ENCODE peak calls at places on chromosomes 1 and 21, in four cellular contexts. One of them, this sample, is unnamed.

GRCh38 chr1:13781907-13782633 is 82.1 kb downstream of the PRDM2 start:
- DNase-seq in H1: no peak
- DNase-seq in IMR-90: peak
- DNase-seq in H9: no peak
- DNase-seq in this sample: no peak

GRCh38 chr1:84782311-84782771 is 92.1 kb upstream of the SSX2IP start:
- DNase-seq in IMR-90: peak
- DNase-seq in H9: peak
- DNase-seq in H1: peak
- DNase-seq in this sample: peak

GRCh38 chr1:116740296-116740695 is 13.9 kb upstream of the CD2 start:
- DNase-seq in H9: no peak
- DNase-seq in H1: no peak
- DNase-seq in IMR-90: no peak
- DNase-seq in this sample: no peak

GRCh38 chr1:205279986-205280385 is 41.6 kb downstream of the NUAK2 start:
- DNase-seq in IMR-90: no peak
- DNase-seq in H1: no peak
- DNase-seq in H9: no peak
- DNase-seq in this sample: no peak

GRCh38 chr1:55064861-55065263 is 25.5 kb downstream of the PCSK9 start:
- DNase-seq in IMR-90: peak
- DNase-seq in H9: peak
- DNase-seq in H1: no peak
- DNase-seq in this sample: no peak

GRCh38 chr1:244322791-244323521 is 128.8 kb downstream of the ADSS2 start:
- DNase-seq in H1: no peak
- DNase-seq in H9: peak
- DNase-seq in IMR-90: peak
- DNase-seq in this sample: peak

GRCh38 chr1:26959722-26960624 is at the start of gene KDF1:
- DNase-seq in H9: peak
- DNase-seq in IMR-90: no peak
- DNase-seq in H1: peak
- DNase-seq in this sample: peak

GRCh38 chr1:23809751-23810171 is 9.2 kb upstream of the GALE start:
- DNase-seq in IMR-90: peak
- DNase-seq in H9: peak
- DNase-seq in H1: no peak
- DNase-seq in this sample: peak

GRCh38 chr1:61079276-61079897 is 3.0 kb upstream of the NFIA start:
- DNase-seq in IMR-90: no peak
- DNase-seq in H9: no peak
- DNase-seq in H1: no peak
- DNase-seq in this sample: no peak

GRCh38 chr1:44604167-44604955 is 69.9 kb downstream of the TMEM53 start:
- DNase-seq in H9: no peak
- DNase-seq in H1: no peak
- DNase-seq in IMR-90: no peak
- DNase-seq in this sample: no peak

GRCh38 chr21:45041351-45041805 is 33.0 kb upstream of the ADARB1 start:
- DNase-seq in H9: no peak
- DNase-seq in H1: no peak
- DNase-seq in IMR-90: peak
- DNase-seq in this sample: no peak

GRCh38 chr1:84688461-84689061 is 1.7 kb downstream of the SSX2IP start:
- DNase-seq in H1: no peak
- DNase-seq in H9: no peak
- DNase-seq in IMR-90: no peak
- DNase-seq in this sample: no peak

GRCh38 chr1:39576016-39576657 is 453 bp downstream of the PABPC4 start:
- DNase-seq in IMR-90: no peak
- DNase-seq in H1: no peak
- DNase-seq in H9: no peak
- DNase-seq in this sample: no peak

GRCh38 chr1:18091660-18092446 is 15.7 kb upstream of the IGSF21 start:
- DNase-seq in H9: no peak
- DNase-seq in H1: no peak
- DNase-seq in IMR-90: peak
- DNase-seq in this sample: peak

GRCh38 chr21:42081138-42081537 is 10.0 kb downstream of the UMODL1 start:
- DNase-seq in H1: no peak
- DNase-seq in H9: no peak
- DNase-seq in IMR-90: no peak
- DNase-seq in this sample: no peak

GRCh38 chr1:87129606-87130005 is 199.1 kb upstream of the LMO4 start:
- DNase-seq in IMR-90: no peak
- DNase-seq in H1: no peak
- DNase-seq in H9: no peak
- DNase-seq in this sample: no peak

GRCh38 chr1:241990040-241990439 is 8.9 kb downstream of the MAP1LC3C start:
- DNase-seq in H1: no peak
- DNase-seq in IMR-90: peak
- DNase-seq in H9: peak
- DNase-seq in this sample: peak

GRCh38 chr1:235919797-235920475 is 53.2 kb upstream of the LYST start:
- DNase-seq in H1: peak
- DNase-seq in H9: peak
- DNase-seq in IMR-90: peak
- DNase-seq in this sample: peak

GRCh38 chr1:150017206-150017750 is 6.8 kb upstream of the OTUD7B start:
- DNase-seq in IMR-90: no peak
- DNase-seq in H9: peak
- DNase-seq in H1: peak
- DNase-seq in this sample: peak

GRCh38 chr21:34345091-34345871 is 18.5 kb upstream of the KCNE2 start:
- DNase-seq in IMR-90: peak
- DNase-seq in H1: no peak
- DNase-seq in H9: no peak
- DNase-seq in this sample: no peak

GRCh38 chr1:21220815-21221214 is 44.1 kb upstream of the EIF4G3 start:
- DNase-seq in H1: no peak
- DNase-seq in H9: no peak
- DNase-seq in IMR-90: peak
- DNase-seq in this sample: no peak

GRCh38 chr1:159864262-159864661 is 1.8 kb upstream of the VSIG8 start:
- DNase-seq in IMR-90: no peak
- DNase-seq in H1: no peak
- DNase-seq in H9: no peak
- DNase-seq in this sample: no peak

GRCh38 chr1:14869197-14869596 is 270.7 kb downstream of the KAZN start:
- DNase-seq in H1: no peak
- DNase-seq in H9: no peak
- DNase-seq in IMR-90: peak
- DNase-seq in this sample: no peak

GRCh38 chr1:229753764-229754553 is 127.9 kb downstream of the URB2 start:
- DNase-seq in H1: no peak
- DNase-seq in H9: no peak
- DNase-seq in IMR-90: no peak
- DNase-seq in this sample: no peak

GRCh38 chr21:36499578-36500471 is 19.9 kb upstream of the CLDN14 start:
- DNase-seq in IMR-90: no peak
- DNase-seq in H1: no peak
- DNase-seq in H9: no peak
- DNase-seq in this sample: no peak

GRCh38 chr1:104906141-104906540 is 1156.4 kb downstream of the AMY1C start:
- DNase-seq in H1: no peak
- DNase-seq in IMR-90: no peak
- DNase-seq in H9: no peak
- DNase-seq in this sample: no peak

GRCh38 chr1:179554394-179554793 is 21.4 kb downstream of the NPHS2 start:
- DNase-seq in IMR-90: no peak
- DNase-seq in H1: no peak
- DNase-seq in H9: no peak
- DNase-seq in this sample: no peak

GRCh38 chr1:204358605-204359004 is 1.1 kb downstream of the PLEKHA6 start:
- DNase-seq in H9: no peak
- DNase-seq in H1: no peak
- DNase-seq in IMR-90: no peak
- DNase-seq in this sample: no peak

GRCh38 chr1:151989131-151989868 is 4.4 kb downstream of the S100A10 start:
- DNase-seq in IMR-90: peak
- DNase-seq in H9: no peak
- DNase-seq in H1: no peak
- DNase-seq in this sample: no peak

GRCh38 chr1:187264995-187265602 is 436.4 kb downstream of the PLA2G4A start:
- DNase-seq in IMR-90: peak
- DNase-seq in H1: no peak
- DNase-seq in H9: peak
- DNase-seq in this sample: peak

GRCh38 chr1:154176341-154176740 is 15.6 kb downstream of the TPM3 start:
- DNase-seq in IMR-90: peak
- DNase-seq in H1: no peak
- DNase-seq in H9: no peak
- DNase-seq in this sample: no peak
- H3K4me2 ChIP-seq in IMR-90: no peak
- H3K4me2 ChIP-seq in H1: no peak
- H3K4me2 ChIP-seq in H9: no peak
- H3K4me2 ChIP-seq in this sample: no peak

GRCh38 chr1:162248854-162249535 is 127.7 kb downstream of the SPATA46 start:
- DNase-seq in H9: peak
- DNase-seq in H1: peak
- DNase-seq in IMR-90: no peak
- DNase-seq in this sample: peak

GRCh38 chr1:162253790-162254189 is 122.9 kb downstream of the SPATA46 start:
- DNase-seq in H9: no peak
- DNase-seq in IMR-90: no peak
- DNase-seq in H1: no peak
- DNase-seq in this sample: peak

GRCh38 chr1:162252209-162252608 is 124.4 kb downstream of the SPATA46 start:
- DNase-seq in IMR-90: no peak
- DNase-seq in H1: no peak
- DNase-seq in H9: no peak
- DNase-seq in this sample: peak

GRCh38 chr1:162251102-162251501 is 125.6 kb downstream of the SPATA46 start:
- DNase-seq in H9: no peak
- DNase-seq in IMR-90: no peak
- DNase-seq in H1: no peak
- DNase-seq in this sample: peak

GRCh38 chr1:162250004-162250730 is 126.5 kb downstream of the SPATA46 start:
- DNase-seq in H9: no peak
- DNase-seq in H1: no peak
- DNase-seq in IMR-90: no peak
- DNase-seq in this sample: peak
- H3K56ac ChIP-seq in H9: no peak
- H3K56ac ChIP-seq in H1: no peak
- H3K56ac ChIP-seq in IMR-90: no peak
- H3K56ac ChIP-seq in this sample: peak

GRCh38 chr1:112390775-112391602 is 5.0 kb upstream of the CTTNBP2NL start:
- DNase-seq in H9: peak
- DNase-seq in H1: peak
- DNase-seq in IMR-90: peak
- DNase-seq in this sample: peak
- H3K4me2 ChIP-seq in H9: peak
- H3K4me2 ChIP-seq in H1: peak
- H3K4me2 ChIP-seq in IMR-90: peak
- H3K4me2 ChIP-seq in this sample: peak

GRCh38 chr1:43473463-43473862 is 19.7 kb upstream of the HYI start:
- DNase-seq in H1: no peak
- DNase-seq in H9: no peak
- DNase-seq in IMR-90: no peak
- DNase-seq in this sample: no peak

GRCh38 chr1:43482240-43482639 is 28.5 kb upstream of the HYI start:
- DNase-seq in H1: no peak
- DNase-seq in IMR-90: no peak
- DNase-seq in H9: no peak
- DNase-seq in this sample: no peak

GRCh38 chr1:43481481-43481880 is 27.8 kb upstream of the HYI start:
- DNase-seq in H9: no peak
- DNase-seq in IMR-90: no peak
- DNase-seq in H1: no peak
- DNase-seq in this sample: no peak

GRCh38 chr1:43479414-43479813 is 25.7 kb upstream of the HYI start:
- DNase-seq in IMR-90: no peak
- DNase-seq in H9: no peak
- DNase-seq in H1: no peak
- DNase-seq in this sample: no peak

GRCh38 chr1:43477716-43478115 is 24.0 kb upstream of the HYI start:
- DNase-seq in H9: no peak
- DNase-seq in IMR-90: no peak
- DNase-seq in H1: no peak
- DNase-seq in this sample: no peak
- H3K56ac ChIP-seq in H9: no peak
- H3K56ac ChIP-seq in IMR-90: no peak
- H3K56ac ChIP-seq in H1: no peak
- H3K56ac ChIP-seq in this sample: no peak

GRCh38 chr1:78522136-78522535 is 31.4 kb downstream of the PTGFR start:
- DNase-seq in H9: no peak
- DNase-seq in H1: no peak
- DNase-seq in IMR-90: no peak
- DNase-seq in this sample: no peak

GRCh38 chr1:78516716-78517115 is 25.9 kb downstream of the PTGFR start:
- DNase-seq in H9: no peak
- DNase-seq in H1: no peak
- DNase-seq in IMR-90: no peak
- DNase-seq in this sample: no peak

GRCh38 chr1:78520216-78520615 is 29.4 kb downstream of the PTGFR start:
- DNase-seq in IMR-90: no peak
- DNase-seq in H1: no peak
- DNase-seq in H9: no peak
- DNase-seq in this sample: no peak

GRCh38 chr1:78519446-78519845 is 28.7 kb downstream of the PTGFR start:
- DNase-seq in H9: no peak
- DNase-seq in H1: no peak
- DNase-seq in IMR-90: peak
- DNase-seq in this sample: no peak

DNA sequence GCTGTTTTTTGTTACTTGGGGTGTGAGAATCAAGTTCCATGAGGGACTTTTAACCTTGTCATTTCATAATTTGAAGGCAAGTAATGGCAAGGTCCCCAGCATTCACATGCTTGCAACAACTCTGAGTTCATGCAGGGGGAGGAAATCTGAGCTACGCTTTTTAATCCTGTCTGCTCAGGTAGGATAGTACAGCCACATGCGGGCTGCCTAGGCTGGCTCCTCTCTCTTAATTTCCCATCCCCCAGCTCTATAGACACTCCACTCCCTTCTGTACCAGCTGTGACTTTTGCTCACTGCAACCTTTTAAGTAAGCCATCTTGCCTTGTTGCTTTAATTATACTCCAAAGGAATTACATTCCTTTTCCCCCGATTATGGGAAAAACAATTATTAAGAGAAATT is 30.1 kb downstream of the PTGFR start:
- DNase-seq in IMR-90: no peak
- DNase-seq in H1: no peak
- DNase-seq in H9: no peak
- DNase-seq in this sample: no peak
- H3K4me2 ChIP-seq in IMR-90: no peak
- H3K4me2 ChIP-seq in H1: no peak
- H3K4me2 ChIP-seq in H9: no peak
- H3K4me2 ChIP-seq in this sample: no peak

GRCh38 chr1:92537333-92537884 is 50.7 kb upstream of the GFI1 start:
- DNase-seq in H9: no peak
- DNase-seq in IMR-90: no peak
- DNase-seq in H1: no peak
- DNase-seq in this sample: no peak
- H3K56ac ChIP-seq in H9: no peak
- H3K56ac ChIP-seq in IMR-90: no peak
- H3K56ac ChIP-seq in H1: no peak
- H3K56ac ChIP-seq in this sample: no peak

This sample was measured in mesendoderm.